ENCODE peak calls at places on chromosomes 3 and 15, in four cellular contexts. Z is Panc1, P is HepG2, O is GM12878. D is an unnamed sample.

GRCh38 chr3:94049267-94049666 is 13.4 kb downstream of the DHFR2 start:
- ATAC-seq in P (no peak), Z (no peak), O (no peak), D (no peak)

GRCh38 chr3:42819351-42819965 is 10.2 kb downstream of the ACKR2 start:
- ATAC-seq in Z (peak; percentile 62), P (peak; percentile 92), O (peak; percentile 63), D (no peak)

GRCh38 chr15:98655732-98656131 is 7.4 kb downstream of the IGF1R start:
- ATAC-seq in P (no peak), O (no peak), Z (no peak), D (no peak)

GRCh38 chr3:27805282-27805681 is 83.2 kb upstream of the EOMES start:
- ATAC-seq in O (no peak), Z (no peak), P (no peak), D (no peak)

GRCh38 chr3:13018039-13018431 is 55.2 kb downstream of the IQSEC1 start:
- ATAC-seq in P (no peak), Z (no peak), O (no peak), D (no peak)

GRCh38 chr3:66425032-66425431 is 75.8 kb downstream of the LRIG1 start:
- ATAC-seq in Z (no peak), P (no peak), O (no peak), D (peak; percentile 57)

GRCh38 chr3:141415959-141416358 is 47.7 kb downstream of the ZBTB38 start:
- ATAC-seq in P (no peak), Z (no peak), O (no peak), D (no peak)

GRCh38 chr3:195030791-195031321 is 240.1 kb downstream of the XXYLT1 start:
- ATAC-seq in P (peak; percentile 67), O (no peak), Z (peak; percentile 88), D (peak; percentile 47)

GRCh38 chr3:180306155-180306554 is 269.4 kb upstream of the PEX5L start:
- ATAC-seq in O (no peak), P (no peak), Z (no peak), D (no peak)

GRCh38 chr3:119510690-119511089 is 12.3 kb downstream of the TIMMDC1 start:
- ATAC-seq in O (no peak), P (peak; percentile 73), Z (no peak), D (no peak)

GRCh38 chr3:152256829-152257228 is 11.9 kb upstream of the MBNL1 start:
- ATAC-seq in Z (no peak), O (peak; percentile 8), P (no peak), D (no peak)

GRCh38 chr3:40166997-40167396 is 142.5 kb upstream of the EIF1B start:
- ATAC-seq in Z (no peak), O (no peak), P (peak; percentile 63), D (no peak)

GRCh38 chr3:192449036-192449435 is 278.3 kb downstream of the FGF12 start:
- ATAC-seq in O (peak; percentile 46), P (peak; percentile 72), Z (no peak), D (no peak)

GRCh38 chr15:78551902-78552301 is 11.7 kb downstream of the PSMA4 start:
- ATAC-seq in Z (peak; percentile 20), P (no peak), O (peak; percentile 71), D (no peak)

GRCh38 chr15:59255647-59256380 is 49.2 kb downstream of the LDHAL6B start:
- ATAC-seq in P (peak; percentile 87), Z (no peak), O (peak; percentile 69), D (no peak)

DNA sequence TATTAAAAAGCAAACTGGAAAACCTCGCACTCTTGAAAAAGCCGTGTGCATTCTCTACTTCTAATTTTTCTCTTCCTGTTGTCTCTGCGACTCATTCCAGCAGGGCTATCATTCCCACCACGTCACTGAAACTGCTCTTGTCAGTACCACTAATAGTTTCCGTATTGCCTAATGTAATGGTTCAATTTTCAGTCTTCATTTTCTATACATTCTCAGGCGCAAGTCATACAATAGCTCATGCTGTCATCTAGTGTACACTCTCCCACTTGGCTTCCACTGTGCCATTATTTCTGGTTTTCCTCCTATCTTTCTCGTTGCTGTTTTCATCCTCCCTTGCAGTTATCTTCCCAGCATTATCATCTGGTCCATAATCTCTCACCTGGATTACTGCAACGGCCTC is 160.2 kb downstream of the SPATA16 start:
- ATAC-seq in O (peak; percentile 25), P (no peak), Z (no peak), D (no peak)
- TF ChIP-seq CTCF in O (no peak), P (no peak), Z (peak; percentile 26), D (no peak)

GRCh38 chr15:89107984-89108383 is 19.7 kb downstream of the ABHD2 start:
- ATAC-seq in P (no peak), O (no peak), Z (no peak), D (no peak)
- TF ChIP-seq POLR2AphosphoS5 in P (no peak), O (no peak), Z (no peak), D (no peak)

DNA sequence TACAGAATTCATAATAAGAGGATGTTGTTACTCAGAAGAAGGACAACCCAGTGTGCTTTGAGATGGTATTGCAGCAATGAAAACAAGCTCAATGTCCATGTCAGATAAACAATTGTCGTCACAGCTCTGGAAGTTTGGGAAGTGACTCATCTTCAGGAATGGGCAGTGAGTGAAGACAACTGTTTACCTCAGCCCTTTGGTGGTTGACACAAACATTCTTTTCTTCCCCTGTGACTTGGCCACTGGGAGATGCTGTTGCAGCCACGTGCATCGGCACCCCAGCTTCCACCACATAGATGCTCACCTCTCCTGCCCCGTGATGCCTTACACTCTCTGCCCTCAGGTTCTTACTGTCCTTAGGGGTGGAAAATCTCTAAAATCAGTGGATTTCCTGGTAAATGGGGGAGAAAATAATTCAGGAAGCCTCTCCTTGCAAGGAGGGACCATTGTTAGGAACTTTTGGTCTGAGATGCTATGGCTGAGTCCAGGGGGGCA is 114.1 kb upstream of the GALNT15 start:
- ATAC-seq in Z (peak; percentile 95), P (peak; percentile 94), O (no peak), D (peak; percentile 80)
- TF ChIP-seq CTCF in Z (peak; percentile 62), P (peak; percentile 84), O (no peak), D (no peak)

GRCh38 chr15:85581495-85581894 is 201.1 kb downstream of the AKAP13 start:
- ATAC-seq in P (no peak), Z (no peak), O (no peak), D (peak; percentile 46)

GRCh38 chr15:85583404-85584390 is 203.3 kb downstream of the AKAP13 start:
- ATAC-seq in Z (no peak), O (peak; percentile 84), P (no peak), D (peak; percentile 27)

GRCh38 chr15:85580914-85581313 is 200.5 kb downstream of the AKAP13 start:
- ATAC-seq in O (no peak), Z (no peak), P (no peak), D (no peak)

GRCh38 chr15:85582719-85583089 is 202.3 kb downstream of the AKAP13 start:
- ATAC-seq in Z (no peak), O (peak; percentile 51), P (no peak), D (peak; percentile 65)

DNA sequence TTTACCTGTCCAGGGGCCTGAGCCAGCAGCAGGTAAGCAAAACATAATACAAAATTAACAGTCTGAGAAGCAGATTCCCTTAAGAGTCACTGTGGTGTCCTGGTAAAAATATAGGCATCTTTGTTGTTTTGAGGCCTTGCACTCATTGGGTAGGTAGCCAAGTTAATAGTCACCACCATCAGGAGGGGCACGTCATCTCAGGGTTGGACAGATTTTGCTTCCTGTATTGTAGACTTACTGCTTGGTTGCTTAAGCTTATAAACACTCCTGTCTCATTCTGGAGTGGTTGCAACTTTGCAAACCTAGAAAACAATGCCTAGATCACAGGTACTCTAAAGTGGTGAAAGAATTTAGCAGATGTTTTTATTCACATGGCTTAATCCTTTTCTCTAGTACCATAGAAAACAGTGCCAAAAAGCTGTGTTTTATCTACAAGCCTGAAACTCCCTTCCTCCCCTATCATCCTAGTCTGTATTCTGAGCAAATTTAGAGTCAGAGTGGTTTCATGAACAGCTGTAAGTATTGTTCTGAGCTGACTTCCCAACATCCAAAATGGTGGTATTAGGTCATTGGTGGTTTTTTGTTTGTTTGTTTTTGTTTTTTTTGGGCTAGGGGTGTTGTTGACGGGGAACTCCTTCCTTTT is 201.8 kb downstream of the AKAP13 start:
- ATAC-seq in P (no peak), O (peak; percentile 5), Z (no peak), D (peak; percentile 48)
- TF ChIP-seq POLR2AphosphoS5 in P (no peak), O (no peak), Z (no peak), D (peak; percentile 46)

GRCh38 chr3:186097317-186097662 is 11.6 kb downstream of the ETV5 start:
- ATAC-seq in O (no peak), Z (no peak), P (peak; percentile 19), D (no peak)
- TF ChIP-seq CTCF in O (no peak), Z (no peak), P (no peak), D (no peak)

GRCh38 chr3:16147226-16147625 is 27.3 kb upstream of the GALNT15 start:
- ATAC-seq in O (peak; percentile 38), Z (no peak), P (no peak), D (no peak)

GRCh38 chr3:16150285-16150684 is 24.2 kb upstream of the GALNT15 start:
- ATAC-seq in Z (no peak), P (no peak), O (no peak), D (no peak)

GRCh38 chr3:16148213-16148612 is 26.3 kb upstream of the GALNT15 start:
- ATAC-seq in Z (no peak), O (no peak), P (no peak), D (no peak)

GRCh38 chr3:16151109-16151508 is 23.4 kb upstream of the GALNT15 start:
- ATAC-seq in O (no peak), P (no peak), Z (no peak), D (peak; percentile 66)

GRCh38 chr3:16148783-16149182 is 25.7 kb upstream of the GALNT15 start:
- ATAC-seq in O (no peak), Z (no peak), P (no peak), D (peak; percentile 91)
- TF ChIP-seq POLR2AphosphoS5 in O (no peak), Z (no peak), P (no peak), D (peak; percentile 83)

DNA sequence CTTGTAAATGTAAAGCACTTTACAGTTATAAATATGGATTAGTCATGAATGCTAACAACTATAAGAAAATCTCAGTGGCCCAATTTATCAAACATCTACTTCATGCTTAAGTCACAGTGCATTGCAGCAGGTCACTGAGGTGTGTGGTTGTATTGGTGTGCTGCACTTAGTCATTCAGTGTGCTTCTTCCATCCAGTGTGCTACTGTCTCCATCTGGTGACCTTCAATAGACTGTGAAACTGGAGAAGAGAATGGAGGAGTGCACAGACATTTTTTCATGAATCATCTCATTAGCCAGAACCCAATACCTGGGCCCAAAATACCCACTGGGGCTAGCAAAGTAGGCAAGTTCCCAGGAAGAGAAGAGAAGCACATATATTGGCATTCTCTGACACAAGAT is 199.6 kb downstream of the SHOX2 start:
- ATAC-seq in O (no peak), P (no peak), Z (no peak), D (no peak)
- TF ChIP-seq CTCF in O (no peak), P (no peak), Z (peak; percentile 15), D (no peak)

DNA sequence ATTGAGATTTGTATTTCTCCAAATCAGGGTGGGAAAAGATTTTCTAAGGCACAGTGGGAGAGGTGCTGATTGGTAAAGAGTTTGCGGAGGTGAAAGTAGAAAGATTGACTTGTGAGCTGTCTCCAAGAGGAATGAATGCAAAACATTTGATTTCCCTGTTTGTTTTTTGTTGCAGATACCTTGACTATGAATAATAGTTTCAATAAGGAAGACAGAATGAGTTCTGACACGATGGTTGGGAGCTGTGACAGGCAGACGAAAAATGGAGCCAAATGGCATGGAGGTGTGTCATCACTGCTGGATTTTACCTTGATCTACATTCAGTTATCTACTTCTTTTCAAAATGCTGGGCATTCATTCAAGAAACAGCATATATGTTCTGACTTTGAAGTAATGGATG is 145.1 kb downstream of the NFKBIZ start:
- ATAC-seq in P (no peak), Z (no peak), O (no peak), D (no peak)
- TF ChIP-seq POLR2AphosphoS5 in P (no peak), Z (no peak), O (no peak), D (no peak)